ENCODE peak calls at places on chromosomes 16 and 17, in ten cellular contexts. One of them, this sample, is unnamed.
A peak's percentile ranks its signal among the peaks of the same experiment; 100 is the strongest.

GRCh38 chr17:80265205-80266068 is 4.8 kb downstream of the RNF213 start:
- DNase-seq in stimulated activated CD4-positive, alpha-beta T cell treated with anti-CD3 and anti-CD28 coated beads, Interleukin-4, amount 100 ng/mL, for 48 hours: peak; percentile 19
- DNase-seq in A549: no peak
- DNase-seq in HuH-7: no peak
- DNase-seq in tibial artery: no peak
- DNase-seq in ELF-1: no peak
- DNase-seq in activated gamma-delta T cell treated with Interleukin-2 at 50 U/mL for 16 hours: peak; percentile 78
- DNase-seq in osteoblast: no peak
- DNase-seq in naive thymus-derived CD8-positive, alpha-beta T cell: no peak
- DNase-seq in substantia nigra: no peak
- DNase-seq in this sample: peak; percentile 82

GRCh38 chr17:73410586-73411329 is 99.0 kb upstream of the CDC42EP4 start:
- DNase-seq in stimulated activated CD4-positive, alpha-beta T cell treated with anti-CD3 and anti-CD28 coated beads, Interleukin-4, amount 100 ng/mL, for 48 hours: no peak
- DNase-seq in A549: no peak
- DNase-seq in HuH-7: no peak
- DNase-seq in tibial artery: no peak
- DNase-seq in ELF-1: no peak
- DNase-seq in activated gamma-delta T cell treated with Interleukin-2 at 50 U/mL for 16 hours: no peak
- DNase-seq in osteoblast: peak; percentile 48
- DNase-seq in naive thymus-derived CD8-positive, alpha-beta T cell: no peak
- DNase-seq in substantia nigra: no peak
- DNase-seq in this sample: no peak

GRCh38 chr17:55264640-55265298 is at the start of gene HLF:
- DNase-seq in stimulated activated CD4-positive, alpha-beta T cell treated with anti-CD3 and anti-CD28 coated beads, Interleukin-4, amount 100 ng/mL, for 48 hours: peak; percentile 55
- DNase-seq in A549: peak; percentile 86
- DNase-seq in HuH-7: peak; percentile 79
- DNase-seq in tibial artery: peak; percentile 91
- DNase-seq in ELF-1: peak; percentile 57
- DNase-seq in activated gamma-delta T cell treated with Interleukin-2 at 50 U/mL for 16 hours: peak; percentile 45
- DNase-seq in osteoblast: peak; percentile 95
- DNase-seq in naive thymus-derived CD8-positive, alpha-beta T cell: peak; percentile 55
- DNase-seq in substantia nigra: peak; percentile 65
- DNase-seq in this sample: peak; percentile 71

GRCh38 chr17:80251966-80252365 is 8.7 kb upstream of the RNF213 start:
- DNase-seq in stimulated activated CD4-positive, alpha-beta T cell treated with anti-CD3 and anti-CD28 coated beads, Interleukin-4, amount 100 ng/mL, for 48 hours: no peak
- DNase-seq in A549: no peak
- DNase-seq in HuH-7: no peak
- DNase-seq in tibial artery: no peak
- DNase-seq in ELF-1: no peak
- DNase-seq in activated gamma-delta T cell treated with Interleukin-2 at 50 U/mL for 16 hours: no peak
- DNase-seq in osteoblast: no peak
- DNase-seq in naive thymus-derived CD8-positive, alpha-beta T cell: no peak
- DNase-seq in substantia nigra: no peak
- DNase-seq in this sample: no peak

GRCh38 chr17:2405247-2405926 is 4.5 kb upstream of the MNT start:
- DNase-seq in stimulated activated CD4-positive, alpha-beta T cell treated with anti-CD3 and anti-CD28 coated beads, Interleukin-4, amount 100 ng/mL, for 48 hours: no peak
- DNase-seq in A549: peak; percentile 67
- DNase-seq in HuH-7: no peak
- DNase-seq in tibial artery: no peak
- DNase-seq in ELF-1: no peak
- DNase-seq in activated gamma-delta T cell treated with Interleukin-2 at 50 U/mL for 16 hours: no peak
- DNase-seq in osteoblast: peak; percentile 96
- DNase-seq in naive thymus-derived CD8-positive, alpha-beta T cell: no peak
- DNase-seq in substantia nigra: no peak
- DNase-seq in this sample: no peak

GRCh38 chr16:5790512-5790911 is 692.9 kb upstream of the EEF2KMT start:
- DNase-seq in stimulated activated CD4-positive, alpha-beta T cell treated with anti-CD3 and anti-CD28 coated beads, Interleukin-4, amount 100 ng/mL, for 48 hours: no peak
- DNase-seq in A549: no peak
- DNase-seq in HuH-7: no peak
- DNase-seq in tibial artery: no peak
- DNase-seq in ELF-1: no peak
- DNase-seq in activated gamma-delta T cell treated with Interleukin-2 at 50 U/mL for 16 hours: no peak
- DNase-seq in osteoblast: no peak
- DNase-seq in naive thymus-derived CD8-positive, alpha-beta T cell: no peak
- DNase-seq in substantia nigra: no peak
- DNase-seq in this sample: no peak

GRCh38 chr17:77786740-77787505 is 171.6 kb upstream of the TNRC6C start:
- DNase-seq in stimulated activated CD4-positive, alpha-beta T cell treated with anti-CD3 and anti-CD28 coated beads, Interleukin-4, amount 100 ng/mL, for 48 hours: no peak
- DNase-seq in A549: no peak
- DNase-seq in HuH-7: no peak
- DNase-seq in tibial artery: no peak
- DNase-seq in ELF-1: no peak
- DNase-seq in activated gamma-delta T cell treated with Interleukin-2 at 50 U/mL for 16 hours: no peak
- DNase-seq in osteoblast: peak; percentile 56
- DNase-seq in naive thymus-derived CD8-positive, alpha-beta T cell: no peak
- DNase-seq in substantia nigra: no peak
- DNase-seq in this sample: no peak

GRCh38 chr17:978110-979093 is 1.2 kb downstream of the NXN start:
- DNase-seq in stimulated activated CD4-positive, alpha-beta T cell treated with anti-CD3 and anti-CD28 coated beads, Interleukin-4, amount 100 ng/mL, for 48 hours: no peak
- DNase-seq in A549: no peak
- DNase-seq in HuH-7: no peak
- DNase-seq in tibial artery: no peak
- DNase-seq in ELF-1: peak; percentile 62
- DNase-seq in activated gamma-delta T cell treated with Interleukin-2 at 50 U/mL for 16 hours: no peak
- DNase-seq in osteoblast: peak; percentile 89
- DNase-seq in naive thymus-derived CD8-positive, alpha-beta T cell: no peak
- DNase-seq in substantia nigra: no peak
- DNase-seq in this sample: no peak

GRCh38 chr17:2054740-2055493 is at the start of gene HIC1:
- DNase-seq in stimulated activated CD4-positive, alpha-beta T cell treated with anti-CD3 and anti-CD28 coated beads, Interleukin-4, amount 100 ng/mL, for 48 hours: peak; percentile 70
- DNase-seq in A549: peak; percentile 74
- DNase-seq in HuH-7: peak; percentile 83
- DNase-seq in tibial artery: peak; percentile 87
- DNase-seq in ELF-1: peak; percentile 88
- DNase-seq in activated gamma-delta T cell treated with Interleukin-2 at 50 U/mL for 16 hours: peak; percentile 71
- DNase-seq in osteoblast: peak; percentile 100
- DNase-seq in naive thymus-derived CD8-positive, alpha-beta T cell: peak; percentile 54
- DNase-seq in substantia nigra: peak; percentile 20
- DNase-seq in this sample: peak; percentile 79

GRCh38 chr17:19363114-19363438 is 553 bp upstream of the B9D1 start:
- DNase-seq in stimulated activated CD4-positive, alpha-beta T cell treated with anti-CD3 and anti-CD28 coated beads, Interleukin-4, amount 100 ng/mL, for 48 hours: no peak
- DNase-seq in A549: no peak
- DNase-seq in HuH-7: no peak
- DNase-seq in tibial artery: no peak
- DNase-seq in ELF-1: no peak
- DNase-seq in activated gamma-delta T cell treated with Interleukin-2 at 50 U/mL for 16 hours: no peak
- DNase-seq in osteoblast: peak; percentile 27
- DNase-seq in naive thymus-derived CD8-positive, alpha-beta T cell: no peak
- DNase-seq in substantia nigra: no peak
- DNase-seq in this sample: no peak

GRCh38 chr16:31149332-31149731 is 534 bp downstream of the PRSS36 start:
- DNase-seq in stimulated activated CD4-positive, alpha-beta T cell treated with anti-CD3 and anti-CD28 coated beads, Interleukin-4, amount 100 ng/mL, for 48 hours: no peak
- DNase-seq in A549: no peak
- DNase-seq in HuH-7: no peak
- DNase-seq in tibial artery: no peak
- DNase-seq in ELF-1: no peak
- DNase-seq in activated gamma-delta T cell treated with Interleukin-2 at 50 U/mL for 16 hours: no peak
- DNase-seq in osteoblast: peak; percentile 51
- DNase-seq in naive thymus-derived CD8-positive, alpha-beta T cell: no peak
- DNase-seq in substantia nigra: no peak
- DNase-seq in this sample: no peak

GRCh38 chr17:52383493-52384100 is 225.1 kb upstream of the CA10 start:
- DNase-seq in stimulated activated CD4-positive, alpha-beta T cell treated with anti-CD3 and anti-CD28 coated beads, Interleukin-4, amount 100 ng/mL, for 48 hours: no peak
- DNase-seq in A549: peak; percentile 70
- DNase-seq in HuH-7: peak; percentile 42
- DNase-seq in tibial artery: no peak
- DNase-seq in ELF-1: peak; percentile 59
- DNase-seq in activated gamma-delta T cell treated with Interleukin-2 at 50 U/mL for 16 hours: no peak
- DNase-seq in osteoblast: no peak
- DNase-seq in naive thymus-derived CD8-positive, alpha-beta T cell: no peak
- DNase-seq in substantia nigra: peak; percentile 24
- DNase-seq in this sample: no peak

GRCh38 chr17:80871341-80871740 is 120.3 kb upstream of the CHMP6 start:
- DNase-seq in stimulated activated CD4-positive, alpha-beta T cell treated with anti-CD3 and anti-CD28 coated beads, Interleukin-4, amount 100 ng/mL, for 48 hours: no peak
- DNase-seq in A549: no peak
- DNase-seq in HuH-7: no peak
- DNase-seq in tibial artery: no peak
- DNase-seq in ELF-1: no peak
- DNase-seq in activated gamma-delta T cell treated with Interleukin-2 at 50 U/mL for 16 hours: no peak
- DNase-seq in osteoblast: peak; percentile 49
- DNase-seq in naive thymus-derived CD8-positive, alpha-beta T cell: no peak
- DNase-seq in substantia nigra: no peak
- DNase-seq in this sample: no peak

This sample was measured in immature natural killer cell.